ENCODE peak calls at places on chromosomes 12 and 14, in seven cellular contexts. I is psoas muscle; H is IMR-90; W is colonic mucosa; P is substantia nigra; B is effector memory CD4-positive, alpha-beta T cell; A is foreskin keratinocyte. Y is an unnamed sample.
A peak's percentile ranks its signal among the peaks of the same experiment; 100 is the strongest.

GRCh38 chr12:31035226-31035625 is 38.4 kb upstream of the DDX11 start:
- DNase-seq in W (no peak), B (no peak), P (no peak), H (no peak), A (no peak), I (no peak), Y (no peak)

GRCh38 chr14:22418631-22419030 is 170.4 kb downstream of the DAD1 start:
- DNase-seq in H (no peak), A (no peak), I (no peak), W (no peak), P (no peak), B (no peak), Y (no peak)

GRCh38 chr14:81269100-81269978 is 48.6 kb upstream of the GTF2A1 start:
- DNase-seq in P (no peak), H (peak; percentile 68), W (peak; percentile 49), A (no peak), B (no peak), I (no peak), Y (no peak)

GRCh38 chr12:63068857-63069442 is 82.1 kb downstream of the AVPR1A start:
- DNase-seq in W (no peak), B (no peak), P (no peak), H (peak; percentile 75), A (no peak), I (no peak), Y (no peak)

GRCh38 chr14:22767323-22767589 is 768 bp downstream of the OXA1L start:
- DNase-seq in A (no peak), P (no peak), W (no peak), I (no peak), H (no peak), B (no peak), Y (no peak)

GRCh38 chr14:99879401-99880295 is 86.4 kb downstream of the EML1 start:
- DNase-seq in B (no peak), P (no peak), I (no peak), H (peak; percentile 88), W (no peak), A (peak; percentile 5), Y (no peak)

GRCh38 chr14:69539631-69540410 is 34.9 kb downstream of the CCDC177 start:
- DNase-seq in H (peak; percentile 56), B (no peak), I (peak; percentile 41), A (peak; percentile 30), P (no peak), W (no peak), Y (no peak)

GRCh38 chr12:11827096-11827841 is 177.8 kb downstream of the ETV6 start:
- DNase-seq in P (peak; percentile 32), I (no peak), B (no peak), A (no peak), H (no peak), W (no peak), Y (no peak)

GRCh38 chr12:92080390-92081285 is 65.0 kb downstream of the BTG1 start:
- DNase-seq in H (peak; percentile 90), P (no peak), A (peak; percentile 83), I (no peak), B (no peak), W (no peak), Y (no peak)

GRCh38 chr14:64610049-64610746 is 60.4 kb downstream of the PPP1R36 start:
- DNase-seq in W (no peak), P (no peak), B (no peak), I (no peak), H (no peak), A (no peak), Y (no peak)

GRCh38 chr12:101685121-101685520 is 12.3 kb upstream of the CHPT1 start:
- DNase-seq in I (no peak), W (no peak), A (no peak), B (no peak), H (no peak), P (no peak), Y (no peak)

GRCh38 chr14:94581127-94581999 is at the start of gene SERPINA5:
- DNase-seq in B (no peak), H (no peak), P (peak; percentile 13), A (no peak), W (no peak), I (peak; percentile 79), Y (no peak)

GRCh38 chr12:10718279-10718821 is 4.8 kb downstream of the YBX3 start:
- DNase-seq in P (no peak), A (peak; percentile 40), B (no peak), W (no peak), I (no peak), H (peak; percentile 92), Y (no peak)

GRCh38 chr14:51609251-51609986 is 42.3 kb upstream of the FRMD6 start:
- DNase-seq in A (no peak), W (no peak), P (no peak), H (peak; percentile 43), B (no peak), I (no peak), Y (no peak)

GRCh38 chr14:104821971-104822608 is 21.2 kb downstream of the ZBTB42 start:
- DNase-seq in P (no peak), W (peak; percentile 17), B (no peak), H (no peak), A (no peak), I (no peak), Y (no peak)

GRCh38 chr12:130457215-130457614 is 119.5 kb downstream of the PIWIL1 start:
- DNase-seq in W (no peak), P (no peak), A (no peak), I (no peak), B (no peak), H (no peak), Y (no peak)

GRCh38 chr14:75457648-75458165 is 29.9 kb downstream of the JDP2 start:
- DNase-seq in A (no peak), B (no peak), P (no peak), I (no peak), H (no peak), W (no peak), Y (no peak)
- H3K27ac ChIP-seq in A (no peak overlapping the region), B (no peak overlapping the region), P (no peak overlapping the region), I (peak overlapping the region; percentile 81), H (no peak overlapping the region), W (no peak overlapping the region), Y (no peak overlapping the region)

GRCh38 chr12:104499207-104499606 is 42.5 kb downstream of the CHST11 start:
- DNase-seq in A (no peak), H (no peak), B (no peak), P (no peak), W (no peak), I (no peak), Y (no peak)
- H3K27ac ChIP-seq in A (no peak overlapping the region), H (no peak overlapping the region), B (peak overlapping the region; percentile 67), P (no peak overlapping the region), W (no peak overlapping the region), I (no peak overlapping the region), Y (no peak overlapping the region)

GRCh38 chr14:101729382-101729781 is 32.1 kb upstream of the PPP2R5C start:
- DNase-seq in I (no peak), H (no peak), A (no peak), W (peak; percentile 13), B (no peak), P (no peak), Y (no peak)
- H3K27ac ChIP-seq in I (no peak overlapping the region), H (no peak overlapping the region), A (no peak overlapping the region), W (no peak overlapping the region), B (no peak overlapping the region), P (no peak overlapping the region), Y (no peak overlapping the region)

GRCh38 chr14:75535164-75535898 is 13.1 kb downstream of the BATF start:
- DNase-seq in P (no peak), H (no peak), W (no peak), I (no peak), B (no peak), A (no peak), Y (no peak)
- H3K27ac ChIP-seq in P (no peak overlapping the region), H (no peak overlapping the region), W (no peak overlapping the region), I (peak overlapping the region; percentile 72), B (no peak overlapping the region), A (no peak overlapping the region), Y (no peak overlapping the region)

DNA sequence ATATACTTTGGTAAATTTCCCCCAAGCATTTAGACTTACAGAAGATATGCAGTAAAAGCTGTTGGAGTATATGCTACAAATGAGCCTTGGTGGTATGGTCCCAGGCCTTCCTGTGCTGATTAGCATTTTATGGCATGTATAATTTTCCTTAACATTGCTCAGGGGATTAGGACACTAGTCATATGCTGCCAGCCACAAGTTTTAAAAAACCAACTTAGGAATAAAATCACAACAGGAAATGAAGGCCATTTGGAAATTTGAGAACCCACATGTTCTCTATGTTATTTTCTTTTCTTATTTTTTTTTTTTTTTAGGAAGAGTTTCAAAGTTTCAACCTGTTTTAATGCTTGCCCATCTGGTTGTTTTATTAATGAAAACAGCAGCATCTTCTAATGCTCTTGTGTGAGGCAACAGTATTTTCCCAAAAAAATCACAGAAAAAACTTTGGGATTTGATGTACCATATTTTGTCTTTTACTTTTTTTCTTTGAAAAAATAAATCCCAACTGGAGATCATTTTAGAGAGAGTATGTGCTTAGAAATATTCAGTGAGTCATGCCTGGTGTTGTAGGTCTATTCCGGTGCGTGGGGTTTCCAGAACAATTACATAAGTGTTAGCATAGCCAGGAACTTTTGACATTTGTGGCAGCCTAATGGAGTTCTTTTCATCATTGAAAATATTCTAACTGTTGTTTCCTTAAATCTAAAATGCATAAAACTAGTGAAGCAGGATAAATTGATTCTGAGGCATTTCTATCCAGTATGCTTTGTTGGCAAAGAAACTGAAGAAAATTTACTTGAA is 21.7 kb upstream of the DUSP6 start:
- DNase-seq in W (no peak), B (no peak), H (peak; percentile 90), P (no peak), A (peak; percentile 49), I (no peak), Y (no peak)
- H3K27ac ChIP-seq in W (peak overlapping the region; percentile 79), B (no peak overlapping the region), H (no peak overlapping the region), P (no peak overlapping the region), A (peak overlapping the region; percentile 44), I (no peak overlapping the region), Y (no peak overlapping the region)

GRCh38 chr12:103144278-103144677 is 186.8 kb downstream of the ASCL1 start:
- DNase-seq in A (no peak), I (no peak), P (no peak), W (no peak), B (no peak), H (no peak), Y (no peak)

GRCh38 chr12:103138538-103138937 is 181.1 kb downstream of the ASCL1 start:
- DNase-seq in P (no peak), B (no peak), I (no peak), H (no peak), W (no peak), A (no peak), Y (no peak)

DNA sequence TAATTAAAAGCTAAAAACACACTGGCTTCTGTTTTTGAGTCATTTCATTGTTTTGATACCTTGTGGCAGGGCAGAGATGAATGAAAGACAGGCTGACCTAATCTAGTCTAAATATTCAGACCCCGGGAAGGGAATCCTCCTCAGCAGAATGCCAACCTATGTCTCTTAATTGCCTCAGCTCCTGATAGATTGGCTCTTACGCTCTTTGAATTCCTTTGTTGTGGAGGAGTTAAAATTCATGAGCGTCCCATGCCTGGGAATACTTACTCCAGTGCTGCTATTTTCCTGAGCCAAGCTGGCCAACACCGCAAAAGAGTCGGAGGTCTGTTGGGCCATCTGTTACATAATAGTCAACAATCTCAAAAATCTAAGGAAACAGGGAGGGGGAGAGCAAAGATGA is 182.7 kb downstream of the ASCL1 start:
- DNase-seq in W (no peak), P (no peak), H (no peak), I (no peak), B (no peak), A (no peak), Y (no peak)
- H3K27ac ChIP-seq in W (no peak overlapping the region), P (no peak overlapping the region), H (no peak overlapping the region), I (no peak overlapping the region), B (no peak overlapping the region), A (no peak overlapping the region), Y (no peak overlapping the region)